ENCODE peak calls at places on chromosomes 16 and 17, in four cellular contexts. Z is HT-29, N is cardiac fibroblast, E is amniotic epithelial cell. K is an unnamed sample.

GRCh38 chr17:80220709-80221215 is 535 bp downstream of the SLC26A11 start:
- DNase-seq in Z (no peak), N (peak; percentile 3), E (peak; percentile 3), K (no peak)

GRCh38 chr17:81401727-81402529 is 6.7 kb downstream of the BAHCC1 start:
- DNase-seq in Z (no peak), N (peak; percentile 74), E (peak; percentile 69), K (no peak)

GRCh38 chr17:48497103-48497502 is 33.7 kb downstream of the HOXB1 start:
- DNase-seq in Z (peak; percentile 47), N (peak; percentile 70), E (peak; percentile 79), K (no peak)

GRCh38 chr16:79943738-79944137 is 343.2 kb upstream of the MAF start:
- DNase-seq in Z (no peak), N (peak; percentile 35), E (peak; percentile 1), K (no peak)

GRCh38 chr16:57618306-57619132 is 9.9 kb upstream of the ADGRG1 start:
- DNase-seq in Z (no peak), N (peak; percentile 31), E (no peak), K (no peak)

GRCh38 chr17:28725166-28725659 is 820 bp downstream of the TLCD1 start:
- DNase-seq in Z (peak; percentile 84), N (peak; percentile 70), E (peak; percentile 84), K (no peak)

GRCh38 chr17:70405492-70406220 is 236.3 kb downstream of the KCNJ2 start:
- DNase-seq in Z (peak; percentile 43), N (peak; percentile 96), E (peak; percentile 97), K (no peak)

GRCh38 chr16:74603848-74604247 is 3.1 kb downstream of the GLG1 start:
- DNase-seq in Z (no peak), N (peak; percentile 53), E (peak; percentile 38), K (no peak)

GRCh38 chr16:30526137-30526822 is at the start of gene ZNF768:
- DNase-seq in Z (no peak), N (peak; percentile 18), E (peak; percentile 33), K (no peak)

GRCh38 chr17:50394711-50395110 is 2.6 kb downstream of the LRRC59 start:
- DNase-seq in Z (no peak), N (no peak), E (no peak), K (no peak)

GRCh38 chr17:34706029-34706428 is 126.6 kb downstream of the TMEM132E start:
- DNase-seq in Z (peak; percentile 49), N (peak; percentile 12), E (no peak), K (no peak)

GRCh38 chr17:29042679-29043538 is at the start of gene PIPOX:
- DNase-seq in Z (peak; percentile 38), N (peak; percentile 12), E (peak; percentile 77), K (no peak)

GRCh38 chr16:55323637-55324490 is at the start of gene IRX6:
- DNase-seq in Z (no peak), N (no peak), E (no peak), K (no peak)

GRCh38 chr17:47611372-47612350 is 38.1 kb upstream of the KPNB1 start:
- DNase-seq in Z (no peak), N (peak; percentile 9), E (no peak), K (no peak)

GRCh38 chr16:75580-76501 is 2.2 kb upstream of the MPG start:
- DNase-seq in Z (peak; percentile 56), N (peak; percentile 88), E (peak; percentile 92), K (no peak)

GRCh38 chr17:77884019-77884418 is 74.5 kb upstream of the TNRC6C start:
- DNase-seq in Z (no peak), N (no peak), E (peak; percentile 19), K (no peak)

GRCh38 chr16:84982434-84982833 is 28.9 kb downstream of the ZDHHC7 start:
- DNase-seq in Z (no peak), N (no peak), E (no peak), K (no peak)

GRCh38 chr17:82388223-82388921 is 16.8 kb downstream of the UTS2R start:
- DNase-seq in Z (peak; percentile 49), N (no peak), E (no peak), K (no peak)

GRCh38 chr17:80637286-80637703 is 92.7 kb downstream of the RPTOR start:
- DNase-seq in Z (peak; percentile 44), N (no peak), E (no peak), K (no peak)

GRCh38 chr16:23959069-23959800 is 123.5 kb downstream of the PRKCB start:
- DNase-seq in Z (no peak), N (no peak), E (no peak), K (no peak)

GRCh38 chr16:13992976-13993375 is 73.0 kb downstream of the ERCC4 start:
- DNase-seq in Z (no peak), N (no peak), E (no peak), K (no peak)

GRCh38 chr16:53822936-53823529 is 119.1 kb downstream of the FTO start:
- DNase-seq in Z (no peak), N (peak; percentile 76), E (no peak), K (no peak)

GRCh38 chr17:41621916-41622315 is 2.5 kb downstream of the KRT17 start:
- DNase-seq in Z (no peak), N (no peak), E (no peak), K (no peak)

GRCh38 chr17:39122982-39123381 is 28.5 kb downstream of the PLXDC1 start:
- DNase-seq in Z (no peak), N (no peak), E (no peak), K (no peak)

GRCh38 chr17:64448665-64449512 is at the start of gene MILR1:
- DNase-seq in Z (peak; percentile 81), N (peak; percentile 96), E (peak; percentile 80), K (no peak)

GRCh38 chr17:3663102-3664011 is 5.0 kb downstream of the TAX1BP3 start:
- DNase-seq in Z (no peak), N (no peak), E (no peak), K (no peak)

GRCh38 chr17:75894049-75894742 is 2.6 kb downstream of the TRIM65 start:
- DNase-seq in Z (no peak), N (no peak), E (no peak), K (no peak)

GRCh38 chr17:61816538-61816937 is 46.8 kb downstream of the BRIP1 start:
- DNase-seq in Z (no peak), N (no peak), E (no peak), K (no peak)

GRCh38 chr16:67248401-67249177 is at the start of gene SLC9A5:
- DNase-seq in Z (no peak), N (no peak), E (no peak), K (no peak)

GRCh38 chr17:58741121-58741625 is 14.5 kb upstream of the PPM1E start:
- DNase-seq in Z (no peak), N (peak; percentile 58), E (peak; percentile 85), K (no peak)